ENCODE peak calls at places on chromosomes 6 and 20, in ten cellular contexts. Z is esophagus muscularis mucosa; A is DND-41; D is HCT116; Q is upper lobe of right lung; X is CD8-positive, alpha-beta memory T cell; N is fibroblast of lung; L is neuronal stem cell; E is testis; W is left ventricle myocardium inferior. V is an unnamed sample.

GRCh38 chr6:44249082-44249748 is 2.3 kb downstream of the HSP90AB1 start:
- DNase-seq in Q (no peak), L (no peak), W (no peak), Z (no peak), X (no peak), A (no peak), D (no peak), E (no peak), N (no peak), V (no peak)

GRCh38 chr6:27825025-27825823 is 87.0 kb downstream of the OR2B2 start:
- DNase-seq in N (no peak), E (no peak), A (no peak), W (no peak), Z (no peak), L (no peak), Q (no peak), X (no peak), D (no peak), V (no peak)

GRCh38 chr6:53174996-53175395 is 26.4 kb upstream of the GCM1 start:
- DNase-seq in Q (no peak), A (no peak), E (peak; percentile 48), W (no peak), D (no peak), X (no peak), L (no peak), N (no peak), Z (no peak), V (no peak)

GRCh38 chr6:137571854-137572253 is 77.7 kb upstream of the OLIG3 start:
- DNase-seq in Q (no peak), D (peak; percentile 59), N (peak; percentile 3), X (peak; percentile 41), A (peak; percentile 65), W (no peak), E (peak; percentile 31), L (peak; percentile 36), Z (no peak), V (no peak)

GRCh38 chr6:143561105-143561704 is 49.7 kb upstream of the FUCA2 start:
- DNase-seq in Z (no peak), E (no peak), W (no peak), N (no peak), Q (no peak), A (no peak), D (no peak), X (no peak), L (no peak), V (no peak)

GRCh38 chr20:53899351-53900167 is 170.8 kb downstream of the BCAS1 start:
- DNase-seq in N (peak; percentile 93), Z (no peak), X (peak; percentile 69), L (no peak), W (no peak), A (peak; percentile 94), D (no peak), E (no peak), Q (no peak), V (no peak)

GRCh38 chr6:161369339-161369738 is 95.5 kb upstream of the AGPAT4 start:
- DNase-seq in A (no peak), D (no peak), X (no peak), L (no peak), W (no peak), N (peak; percentile 90), E (no peak), Q (peak; percentile 78), Z (no peak), V (no peak)

GRCh38 chr6:12572884-12573824 is 143.4 kb upstream of the PHACTR1 start:
- DNase-seq in D (no peak), N (peak; percentile 94), Z (no peak), E (no peak), A (no peak), W (no peak), X (no peak), Q (no peak), L (no peak), V (no peak)

GRCh38 chr6:145756170-145756662 is 20.9 kb upstream of the EPM2A start:
- DNase-seq in X (no peak), A (peak; percentile 51), D (no peak), L (no peak), N (peak; percentile 91), W (peak; percentile 18), E (no peak), Z (no peak), Q (no peak), V (peak; percentile 45)

GRCh38 chr6:166167801-166168615 is at the start of gene TBXT:
- DNase-seq in N (peak; percentile 1), A (no peak), Z (no peak), L (no peak), D (no peak), W (no peak), X (no peak), E (no peak), Q (no peak), V (no peak)

GRCh38 chr6:88371480-88371879 is 205.3 kb upstream of the CNR1 start:
- DNase-seq in L (no peak), Q (no peak), A (no peak), N (no peak), E (no peak), W (no peak), Z (no peak), D (no peak), X (no peak), V (no peak)

GRCh38 chr6:116562019-116562403 is 8.5 kb downstream of the CALHM4 start:
- DNase-seq in L (no peak), E (no peak), D (no peak), Z (no peak), X (no peak), Q (no peak), A (no peak), W (no peak), N (no peak), V (no peak)

GRCh38 chr6:105174512-105174911 is 5.3 kb downstream of the POPDC3 start:
- DNase-seq in Z (no peak), X (no peak), D (no peak), Q (no peak), N (peak; percentile 92), L (no peak), W (no peak), A (no peak), E (no peak), V (no peak)

GRCh38 chr6:3454206-3455016 is 2.4 kb downstream of the SLC22A23 start:
- DNase-seq in N (no peak), Q (no peak), L (no peak), X (no peak), Z (no peak), E (no peak), D (no peak), W (no peak), A (no peak), V (no peak)
- H3K27ac ChIP-seq in N (no peak overlapping the region), Q (no peak overlapping the region), L (no peak overlapping the region), X (no peak overlapping the region), Z (no peak overlapping the region), E (no peak overlapping the region), D (no peak overlapping the region), W (no peak overlapping the region), A (no peak overlapping the region), V (no peak overlapping the region)

GRCh38 chr6:39932386-39932785 is 1.9 kb downstream of the MOCS1 start:
- DNase-seq in N (no peak), E (no peak), L (no peak), D (no peak), X (no peak), W (no peak), Z (no peak), A (no peak), Q (no peak), V (no peak)

GRCh38 chr6:39929039-39929732 is 5.1 kb downstream of the MOCS1 start:
- DNase-seq in A (no peak), D (no peak), Q (no peak), L (no peak), X (no peak), W (no peak), E (no peak), N (no peak), Z (no peak), V (no peak)

GRCh38 chr6:39930540-39930939 is 3.7 kb downstream of the MOCS1 start:
- DNase-seq in L (no peak), X (no peak), D (no peak), N (no peak), A (no peak), E (no peak), Z (no peak), W (no peak), Q (no peak), V (no peak)

GRCh38 chr6:39931607-39932006 is 2.7 kb downstream of the MOCS1 start:
- DNase-seq in E (no peak), A (no peak), X (no peak), W (no peak), Q (no peak), Z (no peak), N (no peak), D (no peak), L (no peak), V (no peak)

DNA sequence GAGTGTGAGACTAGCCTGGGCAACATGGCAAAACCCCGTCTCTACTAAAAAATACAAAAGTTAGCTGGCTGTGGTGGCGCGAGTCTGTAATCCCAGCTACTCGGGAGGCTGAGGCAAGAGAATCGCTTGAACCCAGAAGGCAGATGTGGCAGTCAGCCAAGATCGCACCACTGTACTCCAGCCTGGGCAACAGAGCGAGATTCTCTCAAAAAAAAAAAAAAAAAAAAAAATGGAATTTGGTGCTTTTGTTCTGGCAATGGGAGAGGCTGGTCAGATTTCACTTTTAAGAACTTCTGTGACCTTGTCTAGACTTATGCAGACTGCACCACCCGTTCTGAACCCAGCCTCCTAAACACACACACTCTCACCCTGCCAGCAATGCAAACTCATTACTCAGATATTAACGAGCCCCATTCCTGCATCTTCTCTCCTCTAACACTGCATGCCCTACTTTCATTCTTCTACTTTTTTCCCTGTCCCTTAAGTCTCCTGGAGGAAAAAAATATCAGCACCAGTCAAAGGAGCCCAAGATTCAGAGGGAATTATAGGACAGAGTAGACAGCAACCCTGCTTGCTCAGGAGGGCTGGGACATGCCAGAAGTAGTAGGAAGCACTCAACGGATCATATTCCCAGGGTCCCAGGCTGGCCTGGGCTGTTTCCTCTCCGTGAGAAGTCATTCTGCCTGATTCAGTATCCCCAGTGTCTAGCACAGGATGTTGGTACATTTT is 4.4 kb downstream of the MOCS1 start:
- DNase-seq in L (no peak), W (no peak), Z (no peak), E (no peak), Q (no peak), N (no peak), D (no peak), X (no peak), A (no peak), V (no peak)
- H3K4me3 ChIP-seq in L (no peak overlapping the region), W (peak overlapping the region; percentile 90), Z (no peak overlapping the region), E (no peak overlapping the region), Q (no peak overlapping the region), N (no peak overlapping the region), D (no peak overlapping the region), X (no peak overlapping the region), A (no peak overlapping the region), V (no peak overlapping the region)

GRCh38 chr20:31722388-31723281 is at the start of gene BCL2L1:
- DNase-seq in X (peak; percentile 67), D (peak; percentile 51), A (peak; percentile 86), W (peak; percentile 88), Z (peak; percentile 95), Q (peak; percentile 95), L (peak; percentile 77), E (peak; percentile 84), N (peak; percentile 79), V (peak; percentile 91)
- H3K4me1 ChIP-seq in X (peaks cover 45% of the 10 kb centered on the region), D (peaks cover 50% of the 10 kb centered on the region), A (peaks cover 36% of the 10 kb centered on the region), W (peaks cover 57% of the 10 kb centered on the region), Z (peaks cover 44% of the 10 kb centered on the region), Q (peaks cover 28% of the 10 kb centered on the region), L (peaks cover 16% of the 10 kb centered on the region), E (peaks cover 23% of the 10 kb centered on the region), N (peaks cover 26% of the 10 kb centered on the region), V (peaks cover 14% of the 10 kb centered on the region)

DNA sequence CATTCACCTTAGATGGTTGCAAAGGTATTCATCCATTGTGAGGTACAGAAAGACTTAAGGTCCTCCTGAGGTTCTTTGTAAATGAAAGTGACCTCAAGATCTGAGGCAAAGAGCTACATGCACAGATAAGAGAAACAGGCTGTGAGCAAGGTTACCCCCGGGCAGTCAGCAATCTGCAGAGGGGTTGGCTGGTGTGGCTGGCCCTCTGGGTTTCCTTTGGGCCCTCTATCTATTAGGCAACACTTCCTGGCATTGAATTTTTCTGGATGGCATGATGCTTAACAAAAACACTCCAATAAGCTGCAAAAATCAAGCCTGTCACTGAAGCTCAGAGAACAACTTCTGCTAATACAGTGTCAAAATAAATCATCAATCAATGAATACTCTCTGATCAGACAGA is 48.9 kb upstream of the RALGAPA2 start:
- DNase-seq in X (no peak), Q (no peak), D (no peak), N (no peak), Z (no peak), W (no peak), A (no peak), E (no peak), L (no peak), V (no peak)
- H3K27ac ChIP-seq in X (no peak overlapping the region), Q (peak overlapping the region; percentile 6), D (no peak overlapping the region), N (no peak overlapping the region), Z (no peak overlapping the region), W (no peak overlapping the region), A (no peak overlapping the region), E (no peak overlapping the region), L (no peak overlapping the region), V (no peak overlapping the region)

V was measured in right cardiac atrium.